ENCODE peak calls at places on chromosomes 12 and 14, in four cellular contexts. One of them, this sample, is unnamed.
A peak's percentile ranks its signal among the peaks of the same experiment; 100 is the strongest.

GRCh38 chr12:81692008-81692407 is 67.1 kb downstream of the PPFIA2 start:
- DNase-seq in HepG2: no peak
- DNase-seq in GM12878: no peak
- DNase-seq in H1: no peak
- DNase-seq in this sample: no peak

GRCh38 chr14:77033622-77034521 is 5.4 kb upstream of the IRF2BPL start:
- DNase-seq in HepG2: peak; percentile 81
- DNase-seq in GM12878: peak; percentile 72
- DNase-seq in H1: no peak
- DNase-seq in this sample: no peak

GRCh38 chr12:12723147-12723680 is 6.0 kb downstream of the CDKN1B start:
- DNase-seq in HepG2: no peak
- DNase-seq in GM12878: no peak
- DNase-seq in H1: no peak
- DNase-seq in this sample: no peak

GRCh38 chr12:49819786-49820185 is 8.4 kb downstream of the NCKAP5L start:
- DNase-seq in HepG2: no peak
- DNase-seq in GM12878: no peak
- DNase-seq in H1: no peak
- DNase-seq in this sample: no peak

GRCh38 chr14:105290598-105291356 is 10.0 kb downstream of the BRF1 start:
- DNase-seq in HepG2: no peak
- DNase-seq in GM12878: no peak
- DNase-seq in H1: no peak
- DNase-seq in this sample: no peak

GRCh38 chr12:104213952-104214351 is 1.6 kb upstream of the TXNRD1 start:
- DNase-seq in HepG2: no peak
- DNase-seq in GM12878: no peak
- DNase-seq in H1: no peak
- DNase-seq in this sample: no peak

GRCh38 chr12:91256471-91256870 is 73.9 kb upstream of the DCN start:
- DNase-seq in HepG2: no peak
- DNase-seq in GM12878: no peak
- DNase-seq in H1: no peak
- DNase-seq in this sample: no peak

GRCh38 chr12:1523558-1524050 is 70.8 kb downstream of the FBXL14 start:
- DNase-seq in HepG2: no peak
- DNase-seq in GM12878: no peak
- DNase-seq in H1: peak; percentile 39
- DNase-seq in this sample: no peak

GRCh38 chr14:74804219-74804825 is 41.2 kb downstream of the YLPM1 start:
- DNase-seq in HepG2: peak; percentile 26
- DNase-seq in GM12878: no peak
- DNase-seq in H1: no peak
- DNase-seq in this sample: peak; percentile 45

GRCh38 chr12:127327986-127328385 is 939.0 kb upstream of the TMEM132C start:
- DNase-seq in HepG2: no peak
- DNase-seq in GM12878: no peak
- DNase-seq in H1: no peak
- DNase-seq in this sample: no peak

GRCh38 chr14:42057176-42057575 is 450.5 kb downstream of the LRFN5 start:
- DNase-seq in HepG2: no peak
- DNase-seq in GM12878: no peak
- DNase-seq in H1: no peak
- DNase-seq in this sample: no peak

GRCh38 chr14:23548351-23549318 is 2.9 kb downstream of the ZFHX2 start:
- DNase-seq in HepG2: no peak
- DNase-seq in GM12878: no peak
- DNase-seq in H1: no peak
- DNase-seq in this sample: no peak

GRCh38 chr14:72104011-72104613 is 171.9 kb downstream of the RGS6 start:
- DNase-seq in HepG2: no peak
- DNase-seq in GM12878: no peak
- DNase-seq in H1: peak; percentile 21
- DNase-seq in this sample: peak; percentile 46

GRCh38 chr14:100652739-100653138 is 65.5 kb upstream of the BEGAIN start:
- DNase-seq in HepG2: no peak
- DNase-seq in GM12878: no peak
- DNase-seq in H1: no peak
- DNase-seq in this sample: no peak

DNA sequence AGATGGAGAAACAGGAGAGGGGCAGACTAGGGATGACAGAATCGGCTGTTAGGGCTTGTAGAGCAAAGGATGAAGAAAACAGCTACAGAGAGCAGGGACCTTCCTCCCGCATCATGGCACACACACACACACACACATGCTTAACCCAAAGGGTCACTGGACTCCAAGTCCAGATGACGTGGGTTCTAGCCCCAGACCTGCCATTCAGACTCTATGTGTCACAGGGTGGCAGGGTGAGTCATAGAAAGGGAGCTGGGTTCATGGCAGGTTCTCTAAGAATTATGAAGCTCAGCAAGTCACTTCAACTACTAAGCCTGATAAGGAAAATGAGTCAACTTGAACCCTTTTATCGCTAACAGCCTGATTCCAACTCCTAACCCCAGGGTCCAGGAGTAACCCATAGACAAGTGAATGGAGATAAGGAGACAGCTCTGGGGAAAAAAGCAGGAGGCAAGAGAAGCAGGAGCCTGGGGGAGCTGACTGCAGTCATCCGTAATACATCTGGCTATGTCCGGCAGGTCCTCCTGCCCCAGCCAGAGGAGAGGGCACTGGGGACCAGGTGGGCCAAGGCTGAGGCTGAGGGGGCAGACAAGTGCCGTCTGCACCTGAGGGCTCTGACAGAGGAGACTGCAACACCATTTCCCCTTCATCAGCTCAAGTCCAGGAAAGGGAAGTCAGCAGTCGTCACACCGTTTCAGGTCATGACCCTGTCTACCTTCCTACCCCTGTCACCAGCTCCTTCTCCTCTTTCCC is 3.6 kb upstream of the TNFRSF1A start:
- DNase-seq in HepG2: peak; percentile 84
- DNase-seq in GM12878: no peak
- DNase-seq in H1: no peak
- DNase-seq in this sample: peak; percentile 78
- TF ChIP-seq BRCA1 in HepG2: no peak
- TF ChIP-seq BRCA1 in GM12878: no peak
- TF ChIP-seq BRCA1 in H1: no peak
- TF ChIP-seq BRCA1 in this sample: no peak

GRCh38 chr12:6193853-6194815 is 6.1 kb upstream of the CD9 start:
- DNase-seq in HepG2: no peak
- DNase-seq in GM12878: no peak
- DNase-seq in H1: no peak
- DNase-seq in this sample: no peak

GRCh38 chr12:6197996-6198395 is 2.2 kb upstream of the CD9 start:
- DNase-seq in HepG2: no peak
- DNase-seq in GM12878: no peak
- DNase-seq in H1: no peak
- DNase-seq in this sample: no peak

GRCh38 chr12:6198556-6198955 is 1.6 kb upstream of the CD9 start:
- DNase-seq in HepG2: no peak
- DNase-seq in GM12878: no peak
- DNase-seq in H1: no peak
- DNase-seq in this sample: no peak

GRCh38 chr12:6192604-6193380 is 7.4 kb upstream of the CD9 start:
- DNase-seq in HepG2: no peak
- DNase-seq in GM12878: no peak
- DNase-seq in H1: no peak
- DNase-seq in this sample: no peak

DNA sequence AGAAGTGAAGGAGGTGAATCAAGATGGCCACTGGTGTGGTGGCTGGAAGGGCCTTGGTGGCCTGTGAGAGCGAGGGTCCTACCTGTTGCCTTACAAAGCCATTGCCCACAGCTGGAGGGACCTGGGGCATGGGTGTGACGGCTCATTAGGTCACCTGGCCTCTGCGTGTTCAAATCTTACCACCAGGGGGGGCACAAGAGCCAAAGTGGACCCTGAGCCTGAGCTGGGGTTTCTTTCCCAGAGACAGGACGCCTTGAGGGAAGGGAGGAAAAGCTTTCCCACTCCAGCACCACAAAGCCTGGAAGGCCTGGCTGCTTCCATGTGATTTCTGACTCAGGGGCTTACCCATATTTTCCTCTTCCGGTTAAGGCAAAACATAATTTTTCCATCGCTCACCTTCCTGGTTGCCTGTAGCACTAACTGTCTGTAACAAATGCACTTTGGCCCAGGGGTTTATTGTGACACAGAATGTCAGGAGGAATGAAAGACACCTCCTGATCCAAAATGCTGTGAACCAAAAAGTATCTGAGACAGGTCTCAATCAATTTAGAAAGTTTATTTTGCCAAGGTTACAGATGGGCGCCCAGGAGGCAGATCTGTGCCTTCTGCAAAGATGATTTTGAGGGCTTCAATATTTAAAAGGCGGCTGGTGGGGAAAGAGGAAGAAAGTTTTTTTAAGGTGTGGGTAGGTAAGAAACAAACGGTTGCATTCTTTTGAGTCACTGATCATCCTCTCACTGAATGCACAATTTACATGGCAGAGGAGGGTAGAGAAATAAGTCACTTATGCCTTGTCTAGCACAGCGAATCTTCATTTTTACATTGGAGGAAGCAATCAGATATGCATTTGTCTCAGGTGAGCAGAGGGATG is 4.3 kb upstream of the CD9 start:
- DNase-seq in HepG2: peak; percentile 70
- DNase-seq in GM12878: peak; percentile 16
- DNase-seq in H1: peak; percentile 84
- DNase-seq in this sample: peak; percentile 73
- TF ChIP-seq BRCA1 in HepG2: no peak
- TF ChIP-seq BRCA1 in GM12878: no peak
- TF ChIP-seq BRCA1 in H1: no peak
- TF ChIP-seq BRCA1 in this sample: no peak

DNA sequence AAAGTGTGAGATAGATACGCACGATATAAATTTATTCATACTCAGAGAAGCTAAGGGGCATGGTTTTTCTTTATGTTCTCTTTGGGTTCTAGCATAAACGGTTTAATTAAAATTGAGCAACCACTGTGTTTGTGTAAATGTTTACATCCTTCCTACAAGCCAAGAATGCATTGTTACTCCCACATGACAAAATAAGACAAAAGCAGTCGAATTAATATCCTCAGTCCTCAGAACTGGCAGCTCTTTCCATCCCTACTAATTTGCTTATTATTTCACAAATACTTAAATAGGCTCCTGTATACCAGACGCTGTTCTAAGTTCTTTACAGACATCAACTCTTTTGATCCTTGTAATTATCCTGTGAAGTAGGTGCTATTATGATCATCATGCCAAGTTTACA is 32.0 kb downstream of the SSPN start:
- DNase-seq in HepG2: no peak
- DNase-seq in GM12878: no peak
- DNase-seq in H1: no peak
- DNase-seq in this sample: no peak
- TF ChIP-seq BRCA1 in HepG2: no peak
- TF ChIP-seq BRCA1 in GM12878: no peak
- TF ChIP-seq BRCA1 in H1: no peak
- TF ChIP-seq BRCA1 in this sample: no peak

GRCh38 chr12:113249546-113249945 is 28.3 kb downstream of the TPCN1 start:
- DNase-seq in HepG2: no peak
- DNase-seq in GM12878: no peak
- DNase-seq in H1: no peak
- DNase-seq in this sample: no peak

GRCh38 chr12:113248046-113248825 is 27.0 kb downstream of the TPCN1 start:
- DNase-seq in HepG2: no peak
- DNase-seq in GM12878: no peak
- DNase-seq in H1: no peak
- DNase-seq in this sample: no peak

GRCh38 chr12:113246478-113247122 is 25.3 kb downstream of the TPCN1 start:
- DNase-seq in HepG2: peak; percentile 47
- DNase-seq in GM12878: no peak
- DNase-seq in H1: no peak
- DNase-seq in this sample: no peak

GRCh38 chr12:113248842-113249435 is 27.7 kb downstream of the TPCN1 start:
- DNase-seq in HepG2: no peak
- DNase-seq in GM12878: no peak
- DNase-seq in H1: no peak
- DNase-seq in this sample: no peak

GRCh38 chr12:113247123-113248045 is 26.1 kb downstream of the TPCN1 start:
- DNase-seq in HepG2: no peak
- DNase-seq in GM12878: no peak
- DNase-seq in H1: no peak
- DNase-seq in this sample: no peak
- TF ChIP-seq BRCA1 in HepG2: no peak
- TF ChIP-seq BRCA1 in GM12878: no peak
- TF ChIP-seq BRCA1 in H1: no peak
- TF ChIP-seq BRCA1 in this sample: no peak

DNA sequence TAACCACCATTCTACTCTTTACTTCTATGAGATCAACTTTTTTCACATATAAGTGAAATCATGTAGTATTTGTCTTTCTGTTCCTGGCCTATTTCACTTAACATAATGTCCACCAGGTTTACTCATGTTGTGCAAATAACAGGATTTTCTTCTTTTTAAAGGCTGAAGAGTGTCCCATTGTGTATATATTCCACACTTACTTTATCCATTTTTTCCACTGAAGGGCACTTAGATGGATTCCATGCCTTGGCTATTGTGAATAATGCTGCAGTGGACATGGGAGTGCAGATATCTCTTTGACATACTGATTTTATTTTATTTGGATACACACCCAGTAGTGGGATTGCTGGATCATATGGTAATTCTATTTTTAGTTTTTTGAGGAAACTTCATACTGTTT is 181.1 kb upstream of the HMGA2 start:
- DNase-seq in HepG2: no peak
- DNase-seq in GM12878: no peak
- DNase-seq in H1: no peak
- DNase-seq in this sample: no peak
- TF ChIP-seq BRCA1 in HepG2: no peak
- TF ChIP-seq BRCA1 in GM12878: no peak
- TF ChIP-seq BRCA1 in H1: no peak
- TF ChIP-seq BRCA1 in this sample: no peak

GRCh38 chr14:27721760-27722159 is 1044.8 kb upstream of the FOXG1 start:
- DNase-seq in HepG2: no peak
- DNase-seq in GM12878: no peak
- DNase-seq in H1: no peak
- DNase-seq in this sample: no peak
- TF ChIP-seq BRCA1 in HepG2: no peak
- TF ChIP-seq BRCA1 in GM12878: no peak
- TF ChIP-seq BRCA1 in H1: no peak
- TF ChIP-seq BRCA1 in this sample: no peak

GRCh38 chr14:24858052-24858451 is 191.9 kb downstream of the STXBP6 start:
- DNase-seq in HepG2: no peak
- DNase-seq in GM12878: no peak
- DNase-seq in H1: no peak
- DNase-seq in this sample: no peak
- TF ChIP-seq BRCA1 in HepG2: no peak
- TF ChIP-seq BRCA1 in GM12878: no peak
- TF ChIP-seq BRCA1 in H1: no peak
- TF ChIP-seq BRCA1 in this sample: no peak

GRCh38 chr14:45905672-45906071 is 652.7 kb upstream of the MIS18BP1 start:
- DNase-seq in HepG2: no peak
- DNase-seq in GM12878: no peak
- DNase-seq in H1: no peak
- DNase-seq in this sample: no peak
- TF ChIP-seq BRCA1 in HepG2: no peak
- TF ChIP-seq BRCA1 in GM12878: no peak
- TF ChIP-seq BRCA1 in H1: no peak
- TF ChIP-seq BRCA1 in this sample: no peak

GRCh38 chr12:50971946-50972345 is 19.6 kb downstream of the HIGD1C start:
- DNase-seq in HepG2: no peak
- DNase-seq in GM12878: no peak
- DNase-seq in H1: no peak
- DNase-seq in this sample: no peak
- TF ChIP-seq BRCA1 in HepG2: no peak
- TF ChIP-seq BRCA1 in GM12878: no peak
- TF ChIP-seq BRCA1 in H1: no peak
- TF ChIP-seq BRCA1 in this sample: no peak